ENCODE peak calls at places on chromosome 10, in ten cellular contexts. W, U, A, Y, N, Q, V, I, C and K are unnamed samples.
A peak's percentile ranks its signal among the peaks of the same experiment; 100 is the strongest.

GRCh38 chr10:50367732-50368131 is 116.4 kb upstream of the ASAH2 start:
- DNase-seq in C (no peak), I (peak; percentile 8), W (peak; percentile 44), A (peak; percentile 16), V (peak; percentile 64), Q (no peak), Y (no peak), U (peak; percentile 25), N (peak; percentile 72), K (peak; percentile 58)

GRCh38 chr10:115093286-115093775 is at the start of gene ATRNL1:
- DNase-seq in I (peak; percentile 8), Q (no peak), N (no peak), C (peak; percentile 74), U (peak; percentile 37), A (peak; percentile 72), Y (no peak), W (peak; percentile 77), V (peak; percentile 11), K (no peak)

GRCh38 chr10:34580643-34581042 is 234.5 kb downstream of the PARD3 start:
- DNase-seq in I (no peak), N (peak; percentile 75), Y (no peak), W (no peak), Q (no peak), V (peak; percentile 68), C (no peak), A (no peak), U (no peak), K (peak; percentile 82)

GRCh38 chr10:31320598-31321211 is 1.7 kb downstream of the ZEB1 start:
- DNase-seq in C (peak; percentile 54), N (peak; percentile 64), U (peak; percentile 76), V (peak; percentile 69), Q (no peak), A (peak; percentile 47), W (peak; percentile 69), I (peak; percentile 24), Y (no peak), K (peak; percentile 45)

GRCh38 chr10:97333601-97334369 is 744 bp downstream of the FRAT2 start:
- DNase-seq in Q (no peak), Y (no peak), U (peak; percentile 55), V (peak; percentile 62), A (peak; percentile 54), N (peak; percentile 61), W (no peak), C (peak; percentile 63), I (peak; percentile 61), K (peak; percentile 50)

GRCh38 chr10:14481752-14482151 is 151.0 kb upstream of the FRMD4A start:
- DNase-seq in Q (no peak), U (no peak), C (no peak), W (peak; percentile 90), A (no peak), V (no peak), I (no peak), Y (no peak), N (peak; percentile 24), K (no peak)

GRCh38 chr10:30591249-30591670 is 38.3 kb downstream of the LYZL2 start:
- DNase-seq in Q (no peak), C (peak; percentile 42), W (peak; percentile 52), N (peak; percentile 76), A (peak; percentile 54), I (peak; percentile 29), U (peak; percentile 64), Y (no peak), V (peak; percentile 72), K (peak; percentile 77)

GRCh38 chr10:89845541-89846275 is 144.3 kb downstream of the KIF20B start:
- DNase-seq in A (no peak), Q (no peak), Y (no peak), W (no peak), U (no peak), V (peak; percentile 48), I (no peak), C (no peak), N (peak; percentile 69), K (peak; percentile 19)

GRCh38 chr10:75814071-75814470 is 382.6 kb downstream of the LRMDA start:
- DNase-seq in V (no peak), I (no peak), U (no peak), C (no peak), Q (no peak), N (no peak), W (no peak), Y (no peak), A (no peak), K (no peak)

GRCh38 chr10:28734940-28735759 is 57.8 kb downstream of the BAMBI start:
- DNase-seq in Q (peak; percentile 93), N (peak; percentile 89), A (no peak), W (no peak), V (peak; percentile 96), U (peak; percentile 3), C (no peak), Y (peak; percentile 71), I (no peak), K (peak; percentile 92)

GRCh38 chr10:111107023-111107422 is 30.2 kb downstream of the ADRA2A start:
- DNase-seq in I (no peak), W (no peak), Y (no peak), V (no peak), A (no peak), Q (no peak), U (no peak), C (no peak), N (no peak), K (no peak)

GRCh38 chr10:34762603-34763299 is 52.3 kb downstream of the PARD3 start:
- DNase-seq in N (no peak), U (no peak), C (no peak), V (no peak), A (no peak), Q (no peak), W (no peak), Y (no peak), I (no peak), K (no peak)

GRCh38 chr10:10967502-10967901 is 50.2 kb upstream of the CELF2 start:
- DNase-seq in W (no peak), I (no peak), U (no peak), N (no peak), A (no peak), C (no peak), V (no peak), Q (no peak), Y (no peak), K (no peak)
- TF ChIP-seq CTCF in W (no peak), I (no peak), U (no peak), N (no peak), A (no peak), C (no peak), V (no peak), Q (no peak), Y (no peak), K (no peak)

DNA sequence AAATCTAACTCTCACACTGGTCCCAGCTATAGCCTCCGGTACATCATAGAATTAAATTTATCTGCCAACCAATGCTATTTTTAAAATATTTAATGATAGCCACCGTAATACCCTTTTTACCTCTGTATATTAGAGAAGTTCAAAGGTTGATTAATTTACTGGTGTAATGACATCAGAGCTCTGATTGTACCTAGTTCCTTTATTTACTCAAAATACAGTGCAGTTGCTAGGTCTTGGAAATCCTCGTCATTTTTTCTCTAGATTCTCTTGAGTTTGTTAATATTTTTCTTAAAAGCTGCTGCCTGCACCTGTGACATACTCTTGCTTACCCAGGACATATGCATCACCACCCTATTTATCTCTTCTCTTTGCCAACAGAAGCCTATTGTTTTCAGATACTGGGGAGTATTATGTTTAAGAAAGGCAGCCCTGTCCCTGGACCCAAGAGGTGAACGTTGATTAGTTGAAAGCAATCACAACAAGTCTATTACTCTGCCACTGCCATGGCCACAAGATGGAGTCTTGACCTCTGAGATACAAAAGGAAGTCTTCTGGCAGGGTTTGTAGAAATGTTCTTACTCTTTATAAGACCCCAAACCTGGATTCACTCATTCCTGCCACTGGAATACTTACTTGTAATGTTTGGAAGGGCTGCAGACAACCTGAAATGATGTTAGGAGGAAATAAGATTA is 25.6 kb upstream of the TMEM26 start:
- DNase-seq in Y (no peak), N (peak; percentile 7), I (no peak), Q (no peak), V (no peak), U (no peak), A (no peak), W (no peak), C (no peak), K (no peak)
- TF ChIP-seq CTCF in Y (no peak), N (no peak), I (no peak), Q (peak; percentile 22), V (no peak), U (no peak), A (no peak), W (no peak), C (no peak), K (no peak)

DNA sequence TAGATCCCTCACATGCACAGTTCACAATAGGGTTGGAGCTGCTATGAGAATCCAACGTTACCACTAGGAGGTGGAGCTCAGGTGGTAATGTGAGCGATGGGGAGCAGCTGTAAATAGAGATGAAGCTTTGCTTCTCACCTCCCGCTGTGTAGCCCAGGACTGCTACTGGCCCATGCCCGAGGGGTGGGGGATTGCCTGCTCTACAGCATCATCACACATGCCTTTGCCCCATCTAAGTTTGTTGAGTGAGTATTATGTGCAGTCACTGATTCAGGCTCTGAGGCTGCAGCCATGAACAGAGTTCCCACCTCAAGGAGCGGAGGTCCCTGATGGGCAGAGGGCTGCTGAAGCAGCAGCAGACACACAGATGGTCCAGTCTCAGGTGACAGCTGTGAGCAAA is 94.1 kb downstream of the CHST15 start:
- DNase-seq in Y (no peak), N (no peak), I (no peak), A (no peak), C (no peak), U (no peak), V (no peak), Q (no peak), W (no peak), K (no peak)
- TF ChIP-seq CTCF in Y (no peak), N (peak; percentile 3), I (no peak), A (no peak), C (no peak), U (no peak), V (no peak), Q (no peak), W (no peak), K (no peak)

GRCh38 chr10:127402596-127403409 is 146.3 kb upstream of the NPS start:
- DNase-seq in V (no peak), I (no peak), C (no peak), W (no peak), Q (no peak), N (no peak), A (no peak), Y (peak; percentile 54), U (no peak), K (no peak)

GRCh38 chr10:127398140-127398966 is 150.8 kb upstream of the NPS start:
- DNase-seq in I (no peak), Q (peak; percentile 25), V (peak; percentile 9), U (no peak), A (no peak), N (peak; percentile 59), C (no peak), Y (no peak), W (no peak), K (peak; percentile 5)

GRCh38 chr10:127400216-127400615 is 148.9 kb upstream of the NPS start:
- DNase-seq in N (no peak), C (no peak), U (no peak), A (no peak), V (no peak), I (no peak), Y (no peak), Q (no peak), W (no peak), K (no peak)

GRCh38 chr10:127398967-127399350 is 150.2 kb upstream of the NPS start:
- DNase-seq in I (no peak), C (no peak), V (no peak), Q (no peak), A (no peak), U (no peak), W (no peak), N (no peak), Y (no peak), K (no peak)

GRCh38 chr10:127399635-127400034 is 149.5 kb upstream of the NPS start:
- DNase-seq in W (no peak), I (no peak), U (no peak), Y (no peak), N (no peak), Q (no peak), C (no peak), A (no peak), V (no peak), K (no peak)
- TF ChIP-seq CTCF in W (no peak), I (no peak), U (no peak), Y (no peak), N (no peak), Q (no peak), C (no peak), A (no peak), V (no peak), K (no peak)